ENCODE peak calls at places on chromosome 2, in six cellular contexts. P, E, M, I, R and J are unnamed samples.
A peak's percentile ranks its signal among the peaks of the same experiment; 100 is the strongest.

GRCh38 chr2:197960765-197961164 is 156.4 kb downstream of the PLCL1 start:
- DNase-seq in P (no peak), E (no peak), M (no peak), I (no peak), R (no peak), J (no peak)

GRCh38 chr2:109350526-109350925 is 221.5 kb downstream of the SH3RF3 start:
- DNase-seq in P (no peak), E (no peak), M (no peak), I (peak; percentile 43), R (no peak), J (no peak)

GRCh38 chr2:149606251-149606811 is 18.8 kb upstream of the MMADHC start:
- DNase-seq in P (no peak), E (no peak), M (no peak), I (peak; percentile 67), R (no peak), J (no peak)

GRCh38 chr2:161681043-161681442 is 56.8 kb downstream of the SLC4A10 start:
- DNase-seq in P (peak; percentile 35), E (no peak), M (peak; percentile 33), I (peak; percentile 86), R (peak; percentile 5), J (no peak)

GRCh38 chr2:141957827-141958440 is 172.9 kb downstream of the LRP1B start:
- DNase-seq in P (no peak), E (no peak), M (peak; percentile 22), I (no peak), R (no peak), J (no peak)

GRCh38 chr2:167689444-167689843 is 558.0 kb downstream of the STK39 start:
- DNase-seq in P (no peak), E (peak; percentile 63), M (peak; percentile 24), I (peak; percentile 28), R (no peak), J (no peak)

GRCh38 chr2:11573418-11574175 is 39.8 kb downstream of the GREB1 start:
- DNase-seq in P (no peak), E (no peak), M (no peak), I (peak; percentile 14), R (peak; percentile 14), J (no peak)

GRCh38 chr2:58376592-58376991 is 135.5 kb upstream of the FANCL start:
- DNase-seq in P (no peak), E (no peak), M (no peak), I (peak; percentile 86), R (no peak), J (no peak)

GRCh38 chr2:241777167-241777685 is 604 bp downstream of the GAL3ST2 start:
- DNase-seq in P (no peak), E (no peak), M (no peak), I (no peak), R (no peak), J (no peak)

GRCh38 chr2:241773511-241774418 is 2.9 kb upstream of the GAL3ST2 start:
- DNase-seq in P (no peak), E (no peak), M (no peak), I (no peak), R (no peak), J (no peak)

GRCh38 chr2:241776336-241777166 is at the start of gene GAL3ST2:
- DNase-seq in P (no peak), E (no peak), M (no peak), I (no peak), R (no peak), J (no peak)

GRCh38 chr2:241774419-241775222 is 2.0 kb upstream of the GAL3ST2 start:
- DNase-seq in P (no peak), E (no peak), M (peak; percentile 94), I (peak; percentile 38), R (peak; percentile 77), J (no peak)

DNA sequence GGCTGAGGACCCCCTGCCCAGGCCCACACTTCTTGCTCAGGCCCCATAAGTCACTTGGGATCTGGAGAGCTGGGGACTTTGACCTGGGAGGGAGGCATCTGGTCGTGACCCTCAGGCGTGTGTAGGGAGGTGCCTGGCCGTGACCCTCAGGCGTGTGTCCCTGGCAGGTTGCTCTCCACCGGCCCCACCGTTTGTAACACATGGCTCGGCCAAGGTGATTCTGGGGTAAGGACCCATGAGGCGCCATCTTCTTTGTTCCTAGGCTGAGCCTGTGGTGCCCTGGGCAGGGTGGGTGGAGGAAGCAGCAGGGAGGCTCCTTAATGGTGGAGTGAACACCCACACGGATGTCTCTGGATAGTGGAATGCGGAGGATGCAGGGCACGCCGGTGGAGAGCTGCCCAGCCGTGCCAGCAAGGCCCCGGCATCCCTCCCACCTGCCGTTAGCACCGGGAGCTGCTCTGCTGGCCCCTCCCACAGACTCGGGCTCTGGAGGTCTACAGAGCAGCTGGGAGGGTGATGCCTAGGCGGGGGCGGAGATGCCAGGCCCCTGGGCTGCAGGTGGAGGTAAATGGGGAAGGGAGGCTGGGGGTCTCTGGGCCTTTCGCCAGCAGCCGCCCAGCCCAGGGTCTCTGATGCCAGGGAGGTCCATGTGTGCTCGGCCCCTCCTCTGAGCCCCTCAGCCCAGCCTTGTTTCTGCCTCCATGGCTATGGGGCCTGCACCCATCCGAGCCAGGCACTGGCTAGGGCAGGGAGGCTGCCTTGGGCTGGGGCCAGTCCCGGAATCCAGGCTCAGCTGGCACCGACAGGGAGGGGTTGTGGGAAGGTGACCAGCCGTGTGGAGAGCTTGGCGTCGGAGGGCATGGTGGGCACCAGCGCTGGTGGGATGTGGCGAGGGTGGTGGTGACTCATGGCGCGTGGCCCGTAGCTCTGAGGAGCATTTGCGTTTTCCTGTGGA is 1.1 kb upstream of the GAL3ST2 start:
- DNase-seq in P (no peak), E (no peak), M (peak; percentile 48), I (no peak), R (no peak), J (no peak)
- TF ChIP-seq EZH2 in P (no peak), E (no peak), M (no peak), I (no peak), R (no peak), J (no peak)

DNA sequence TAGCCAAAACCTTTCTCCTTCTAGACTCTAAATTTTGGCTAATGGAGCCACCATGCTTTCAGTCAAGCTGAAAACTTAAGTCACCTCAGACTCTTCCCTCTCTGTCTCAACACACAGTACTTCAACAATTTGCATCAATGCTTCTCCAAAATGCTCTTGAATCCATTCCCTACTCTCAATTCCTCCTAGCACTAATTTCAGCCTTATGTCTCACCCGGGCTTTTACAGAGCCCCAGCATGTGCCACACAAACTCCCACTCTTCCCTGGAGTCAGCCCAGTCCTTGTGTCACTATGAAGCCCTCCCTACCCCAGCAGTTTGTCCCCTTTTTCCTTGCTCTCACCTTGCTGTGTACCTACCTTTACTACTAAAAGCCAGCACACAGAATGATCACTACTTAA is 38.7 kb downstream of the AAK1 start:
- DNase-seq in P (no peak), E (no peak), M (no peak), I (no peak), R (no peak), J (no peak)
- H3K27ac ChIP-seq in P (no peak overlapping the region), E (no peak overlapping the region), M (no peak overlapping the region), I (no peak overlapping the region), R (no peak overlapping the region), J (no peak overlapping the region)

DNA sequence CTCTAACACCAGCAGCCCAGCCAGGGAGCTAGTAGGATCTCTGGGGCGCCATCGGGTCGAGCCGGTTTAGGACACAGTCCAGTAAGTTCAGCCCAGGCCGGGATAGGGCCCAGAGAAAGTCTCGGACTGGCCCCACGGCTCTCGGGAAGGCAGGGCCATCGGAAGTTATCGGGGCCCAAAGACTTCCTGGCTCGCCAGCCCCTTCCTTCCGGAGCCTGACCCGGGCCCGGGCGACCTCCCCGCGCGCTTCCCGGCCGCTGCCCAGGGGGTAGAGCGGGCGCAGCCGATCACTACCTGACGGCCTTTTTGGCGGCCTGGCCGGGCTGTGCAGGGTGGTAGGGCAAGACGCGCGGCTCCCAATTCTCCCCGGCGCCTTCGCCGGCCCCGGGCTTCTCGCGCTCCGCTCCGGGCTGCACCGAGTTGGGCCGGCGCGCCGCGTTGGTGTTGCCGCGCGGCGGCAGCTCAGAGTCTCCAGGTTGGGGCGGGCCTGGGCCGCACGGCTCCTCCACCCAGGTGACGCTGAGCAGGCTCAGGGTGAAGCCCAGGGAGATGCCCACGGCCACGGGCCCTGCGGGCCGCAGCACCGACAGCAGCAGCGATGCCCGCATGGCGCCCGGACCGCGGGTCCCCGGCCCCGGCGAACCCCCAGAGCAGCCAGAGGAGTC is 546 bp downstream of the CHPF start:
- DNase-seq in P (peak; percentile 14), E (peak; percentile 74), M (no peak), I (peak; percentile 50), R (peak; percentile 31), J (peak; percentile 45)
- TF ChIP-seq CTCF in P (no peak), E (no peak), M (no peak), I (no peak), R (no peak), J (no peak)

GRCh38 chr2:119010336-119010735 is 68.3 kb downstream of the MARCO start:
- DNase-seq in P (no peak), E (no peak), M (no peak), I (no peak), R (no peak), J (no peak)
- TF ChIP-seq EZH2 in P (no peak), E (no peak), M (no peak), I (no peak), R (no peak), J (no peak)

DNA sequence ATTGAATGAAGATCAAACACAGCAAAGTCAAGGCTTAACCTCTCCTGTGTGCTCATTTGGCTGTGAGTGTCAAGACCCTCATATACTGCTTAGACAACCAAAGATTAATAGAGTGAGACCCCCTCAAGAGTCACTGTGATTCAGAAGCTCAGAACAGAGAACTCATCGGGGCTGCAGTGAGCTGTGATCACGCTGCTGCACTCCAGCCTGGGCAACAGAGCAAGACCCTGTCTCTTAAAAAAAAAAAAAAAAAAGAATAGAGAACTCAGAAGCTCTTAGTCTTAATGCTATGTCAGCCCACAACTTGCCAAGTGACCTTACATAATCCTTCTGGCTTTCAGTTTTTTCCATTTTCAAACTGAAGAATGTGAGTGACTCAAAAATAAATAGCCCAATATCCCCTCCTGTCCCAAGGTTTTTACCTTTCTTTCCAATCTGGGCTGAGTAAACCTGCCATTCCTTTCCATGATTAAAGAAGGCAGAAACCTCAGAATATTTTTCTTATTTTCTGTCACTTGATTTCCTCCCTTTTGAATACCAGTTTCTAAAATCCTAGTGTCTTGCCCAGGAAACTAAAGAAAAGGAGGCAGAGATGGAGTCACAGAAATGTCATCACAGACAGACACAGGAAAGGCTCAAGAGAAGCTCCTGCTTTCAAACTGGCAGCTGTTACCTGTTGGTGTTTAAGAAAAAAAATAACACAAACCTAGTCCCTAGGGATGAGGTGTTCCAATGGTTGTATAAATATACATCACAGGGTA is 102.4 kb downstream of the CACNB4 start:
- DNase-seq in P (no peak), E (no peak), M (no peak), I (no peak), R (no peak), J (no peak)
- H3K27ac ChIP-seq in P (no peak overlapping the region), E (no peak overlapping the region), M (no peak overlapping the region), I (no peak overlapping the region), R (no peak overlapping the region), J (no peak overlapping the region)